ENCODE peak calls at places on chromosomes 6 and 20, in four cellular contexts. E is neural progenitor cell, R is NCI-H2081 treated with DMSO at 0.1 percent for 48 hours, S is ELR. P is an unnamed sample.

GRCh38 chr6:3119040-3119723 is 671 bp downstream of the BPHL start:
- DNase-seq in E (no peak), R (no peak), S (peak; percentile 53), P (peak; percentile 35)

GRCh38 chr20:23130622-23130916 is 44.4 kb upstream of the CD93 start:
- DNase-seq in E (no peak), R (no peak), S (no peak), P (no peak)

GRCh38 chr20:46814366-46815232 is 80.0 kb upstream of the EYA2 start:
- DNase-seq in E (peak; percentile 90), R (no peak), S (peak; percentile 89), P (peak; percentile 96)

GRCh38 chr20:49210101-49210749 is 9.0 kb upstream of the DDX27 start:
- DNase-seq in E (no peak), R (no peak), S (peak; percentile 48), P (no peak)

GRCh38 chr20:22456109-22456508 is 128.3 kb downstream of the FOXA2 start:
- DNase-seq in E (peak; percentile 94), R (no peak), S (no peak), P (no peak)

GRCh38 chr6:81606965-81607381 is 145.5 kb downstream of the TENT5A start:
- DNase-seq in E (no peak), R (no peak), S (peak; percentile 89), P (peak; percentile 49)

GRCh38 chr6:48834706-48835105 is 628.3 kb downstream of the MMUT start:
- DNase-seq in E (no peak), R (no peak), S (no peak), P (no peak)

GRCh38 chr6:158087519-158087867 is 80.6 kb downstream of the SERAC1 start:
- DNase-seq in E (no peak), R (no peak), S (no peak), P (no peak)

GRCh38 chr20:24969203-24970029 is 20.3 kb downstream of the CST7 start:
- DNase-seq in E (no peak), R (no peak), S (no peak), P (no peak)

GRCh38 chr20:43003318-43003928 is 186.3 kb downstream of the PTPRT start:
- DNase-seq in E (no peak), R (no peak), S (no peak), P (no peak)

GRCh38 chr20:40930561-40930960 is 98.1 kb upstream of the TOP1 start:
- DNase-seq in E (no peak), R (no peak), S (peak; percentile 67), P (no peak)

GRCh38 chr6:25337004-25337403 is 57.8 kb downstream of the CARMIL1 start:
- DNase-seq in E (no peak), R (no peak), S (no peak), P (no peak)

GRCh38 chr6:159892053-159892452 is 1.3 kb downstream of the MAS1 start:
- DNase-seq in E (no peak), R (no peak), S (no peak), P (no peak)

P was measured in PC-3.